ENCODE peak calls at places on chromosomes 1 and 21, in four cellular contexts. L is HepG2, S is A549, Q is GM12878. T is an unnamed sample.

GRCh38 chr1:88608139-88608943 is 75.7 kb upstream of the PKN2 start:
- DNase-seq in L (peak; percentile 22), S (peak; percentile 21), Q (no peak), T (peak; percentile 30)

GRCh38 chr1:1599030-1599916 is 662 bp downstream of the FNDC10 start:
- DNase-seq in L (no peak), Q (no peak), S (no peak), T (peak; percentile 70)

GRCh38 chr1:82485591-82486369 is 685.0 kb downstream of the ADGRL2 start:
- DNase-seq in L (no peak), S (no peak), Q (no peak), T (no peak)

GRCh38 chr1:78114034-78114956 is 68.5 kb downstream of the GIPC2 start:
- DNase-seq in Q (peak; percentile 38), S (peak; percentile 48), L (peak; percentile 75), T (peak; percentile 68)

GRCh38 chr21:36125513-36126121 is 9.3 kb upstream of the CBR3 start:
- DNase-seq in L (peak; percentile 32), Q (no peak), S (no peak), T (peak; percentile 58)

GRCh38 chr1:159261311-159261710 is 40.8 kb upstream of the FCER1A start:
- DNase-seq in Q (no peak), S (no peak), L (no peak), T (no peak)

GRCh38 chr1:169070547-169070946 is 35.9 kb upstream of the ATP1B1 start:
- DNase-seq in Q (no peak), L (no peak), S (no peak), T (no peak)

GRCh38 chr1:12040457-12041051 is 21.3 kb downstream of the MIIP start:
- DNase-seq in S (no peak), Q (peak; percentile 79), L (no peak), T (no peak)

GRCh38 chr1:12175456-12175797 is 8.6 kb downstream of the TNFRSF1B start:
- DNase-seq in Q (no peak), S (no peak), L (no peak), T (no peak)

GRCh38 chr1:119290297-119290696 is 78.3 kb upstream of the HAO2 start:
- DNase-seq in Q (no peak), S (no peak), L (no peak), T (no peak)

GRCh38 chr1:30748098-30748698 is 9.4 kb downstream of the LAPTM5 start:
- DNase-seq in Q (no peak), S (no peak), L (no peak), T (no peak)

GRCh38 chr1:67460648-67461500 is 30.7 kb upstream of the SERBP1 start:
- DNase-seq in S (no peak), L (no peak), Q (no peak), T (no peak)

GRCh38 chr21:45322960-45323461 is 35.3 kb upstream of the POFUT2 start:
- DNase-seq in L (no peak), S (peak; percentile 69), Q (no peak), T (peak; percentile 51)

GRCh38 chr1:4684849-4685248 is 30.4 kb downstream of the AJAP1 start:
- DNase-seq in S (no peak), L (no peak), Q (no peak), T (no peak)

GRCh38 chr1:241012708-241013340 is 344.2 kb downstream of the RGS7 start:
- DNase-seq in L (no peak), Q (no peak), S (no peak), T (no peak)

GRCh38 chr1:203556047-203556851 is 62.3 kb downstream of the OPTC start:
- DNase-seq in S (no peak), L (no peak), Q (no peak), T (no peak)

GRCh38 chr1:89382479-89382878 is 18.6 kb downstream of the GBP6 start:
- DNase-seq in Q (no peak), S (no peak), L (no peak), T (no peak)

GRCh38 chr1:36199934-36200741 is 24.1 kb upstream of the THRAP3 start:
- DNase-seq in S (no peak), L (no peak), Q (no peak), T (no peak)

GRCh38 chr1:181936269-181936668 is 125.2 kb downstream of the ZNF648 start:
- DNase-seq in S (no peak), Q (no peak), L (no peak), T (no peak)

GRCh38 chr1:85148524-85149250 is 52.1 kb downstream of the SYDE2 start:
- DNase-seq in L (no peak), Q (peak; percentile 73), S (no peak), T (no peak)

GRCh38 chr1:21270086-21270689 is 20.1 kb downstream of the ECE1 start:
- DNase-seq in Q (peak; percentile 13), S (peak; percentile 74), L (peak; percentile 66), T (peak; percentile 88)

GRCh38 chr1:228842094-228842775 is 107.0 kb downstream of the RHOU start:
- DNase-seq in L (peak; percentile 73), Q (no peak), S (peak; percentile 74), T (peak; percentile 26)

GRCh38 chr21:14602418-14602987 is 56.4 kb upstream of the SAMSN1 start:
- DNase-seq in S (no peak), L (no peak), Q (no peak), T (no peak)

GRCh38 chr1:234500269-234500668 is 21.3 kb upstream of the TARBP1 start:
- DNase-seq in L (no peak), S (no peak), Q (no peak), T (no peak)

GRCh38 chr1:225378880-225379279 is 49.0 kb downstream of the LBR start:
- DNase-seq in L (peak; percentile 10), Q (no peak), S (no peak), T (peak; percentile 35)

GRCh38 chr1:161206411-161207140 is 4.4 kb downstream of the NDUFS2 start:
- DNase-seq in L (no peak), Q (no peak), S (no peak), T (no peak)

GRCh38 chr1:32971576-32971975 is 7.0 kb upstream of the RNF19B start:
- DNase-seq in S (no peak), L (no peak), Q (no peak), T (no peak)

GRCh38 chr1:43366179-43366578 is 1.6 kb downstream of the ELOVL1 start:
- DNase-seq in S (no peak), L (no peak), Q (no peak), T (peak; percentile 62)

GRCh38 chr1:91798241-91798648 is 87.7 kb downstream of the TGFBR3 start:
- DNase-seq in S (no peak), Q (no peak), L (no peak), T (no peak)

GRCh38 chr1:147077081-147077480 is 95.2 kb downstream of the PRKAB2 start:
- DNase-seq in S (no peak), Q (no peak), L (no peak), T (no peak)

GRCh38 chr21:24844672-24845071 is 762.6 kb downstream of the MRPL39 start:
- DNase-seq in Q (no peak), L (no peak), S (no peak), T (no peak)

GRCh38 chr1:190205713-190206112 is 272.0 kb downstream of the BRINP3 start:
- DNase-seq in S (no peak), Q (no peak), L (no peak), T (no peak)

GRCh38 chr1:243924588-243925349 is 74.7 kb upstream of the AKT3 start:
- DNase-seq in L (no peak), Q (no peak), S (no peak), T (no peak)
- TF ChIP-seq CEBPB in L (no peak), Q (no peak), S (peak; percentile 56), T (peak; percentile 65)

GRCh38 chr1:48859429-48859828 is 82.7 kb upstream of the BEND5 start:
- DNase-seq in S (no peak), L (no peak), Q (no peak), T (no peak)
- TF ChIP-seq CHD2 in S (no peak), L (no peak), Q (no peak), T (no peak)

GRCh38 chr1:93365813-93366212 is 20.1 kb downstream of the DR1 start:
- DNase-seq in Q (no peak), S (no peak), L (no peak), T (no peak)

GRCh38 chr1:93374334-93375106 is 28.8 kb downstream of the DR1 start:
- DNase-seq in L (no peak), S (no peak), Q (no peak), T (no peak)

DNA sequence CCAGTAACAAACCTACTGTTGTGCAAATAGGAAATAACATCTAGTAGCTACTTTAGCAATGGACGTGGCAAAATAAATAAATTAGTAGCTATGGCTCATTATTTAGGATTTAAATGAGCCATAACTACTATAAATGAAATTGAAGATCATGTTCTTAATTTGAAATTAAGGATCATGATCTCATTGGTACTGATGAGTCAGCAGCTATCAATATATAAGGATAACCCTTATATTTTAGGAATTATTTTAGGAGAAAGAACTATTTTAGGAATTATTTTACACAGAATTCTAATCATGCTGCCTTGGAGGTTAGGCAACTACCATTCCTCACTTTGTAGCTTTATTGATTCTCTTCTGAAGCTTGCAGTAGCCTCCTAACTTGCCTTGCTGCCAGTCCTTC is 24.0 kb downstream of the DR1 start:
- DNase-seq in L (no peak), S (no peak), Q (no peak), T (no peak)
- TF ChIP-seq CEBPB in L (no peak), S (no peak), Q (no peak), T (no peak)

GRCh38 chr1:209349372-209350324 is 233.9 kb upstream of the CAMK1G start:
- DNase-seq in Q (no peak), L (no peak), S (no peak), T (no peak)
- TF ChIP-seq CHD2 in Q (no peak), L (no peak), S (no peak), T (no peak)

GRCh38 chr21:28856588-28857250 is 136.0 kb downstream of the LTN1 start:
- DNase-seq in L (peak; percentile 53), S (no peak), Q (no peak), T (no peak)
- TF ChIP-seq CEBPB in L (peak; percentile 94), S (no peak), Q (no peak), T (peak; percentile 37)

GRCh38 chr1:212152308-212152693 is 116.8 kb downstream of the DTL start:
- DNase-seq in S (no peak), Q (no peak), L (no peak), T (peak; percentile 90)
- TF ChIP-seq CHD2 in S (no peak), Q (no peak), L (no peak), T (no peak)

GRCh38 chr1:9359898-9360297 is 67.2 kb downstream of the SPSB1 start:
- DNase-seq in L (no peak), S (no peak), Q (no peak), T (no peak)

GRCh38 chr1:9360371-9361064 is 67.8 kb downstream of the SPSB1 start:
- DNase-seq in S (no peak), Q (no peak), L (no peak), T (no peak)

GRCh38 chr1:9362488-9362887 is 69.8 kb downstream of the SPSB1 start:
- DNase-seq in Q (no peak), L (no peak), S (no peak), T (no peak)

GRCh38 chr1:9363061-9363471 is 70.4 kb downstream of the SPSB1 start:
- DNase-seq in Q (no peak), L (no peak), S (no peak), T (no peak)

GRCh38 chr1:9361630-9362256 is 69.0 kb downstream of the SPSB1 start:
- DNase-seq in Q (no peak), L (no peak), S (no peak), T (no peak)
- TF ChIP-seq CEBPB in Q (no peak), L (no peak), S (no peak), T (no peak)